ENCODE peak calls at places on chromosomes 12 and 14, in ten cellular contexts. O, A, D, I, U, R, S, C, F and T are unnamed samples. For H3K9me3, the result is how much of the 10 kb centered on the place peaks cover.

GRCh38 chr14:67018720-67019119 is 170.5 kb upstream of the GARIN2 start:
- DNase-seq in O (no peak), A (no peak), D (no peak), I (no peak), U (no peak), R (no peak), S (no peak), C (no peak), F (no peak), T (no peak)

GRCh38 chr12:63023926-63024325 is 89.0 kb upstream of the PPM1H start:
- DNase-seq in O (no peak), A (no peak), D (no peak), I (no peak), U (no peak), R (no peak), S (no peak), C (no peak), F (no peak), T (no peak)

GRCh38 chr14:75191100-75191499 is 14.7 kb upstream of the TMED10 start:
- DNase-seq in O (no peak), A (no peak), D (no peak), I (no peak), U (no peak), R (no peak), S (no peak), C (no peak), F (no peak), T (no peak)

GRCh38 chr12:46516933-46517578 is 144.5 kb upstream of the SLC38A2 start:
- DNase-seq in O (no peak), A (no peak), D (no peak), I (no peak), U (no peak), R (no peak), S (no peak), C (no peak), F (no peak), T (no peak)

GRCh38 chr12:26283046-26283445 is 87.7 kb downstream of the SSPN start:
- DNase-seq in O (no peak), A (no peak), D (no peak), I (no peak), U (no peak), R (no peak), S (no peak), C (no peak), F (no peak), T (no peak)

GRCh38 chr12:28051516-28052456 is 79.3 kb upstream of the PTHLH start:
- DNase-seq in O (no peak), A (no peak), D (no peak), I (peak), U (no peak), R (peak), S (no peak), C (peak), F (peak), T (no peak)

GRCh38 chr12:44748950-44749468 is 127.1 kb downstream of the NELL2 start:
- DNase-seq in O (no peak), A (no peak), D (no peak), I (no peak), U (no peak), R (no peak), S (no peak), C (no peak), F (no peak), T (no peak)

GRCh38 chr12:66555113-66555512 is 123.8 kb downstream of the GRIP1 start:
- DNase-seq in O (no peak), A (no peak), D (no peak), I (no peak), U (no peak), R (no peak), S (no peak), C (no peak), F (peak), T (no peak)

GRCh38 chr14:52741865-52742264 is 11.9 kb downstream of the STYX start:
- DNase-seq in O (no peak), A (no peak), D (no peak), I (peak), U (peak), R (no peak), S (no peak), C (no peak), F (no peak), T (no peak)

GRCh38 chr12:162467-163307 is 51.3 kb downstream of the SLC6A12 start:
- DNase-seq in O (no peak), A (no peak), D (no peak), I (no peak), U (no peak), R (peak), S (no peak), C (no peak), F (no peak), T (no peak)

GRCh38 chr14:52402812-52403526 is 88.9 kb downstream of the PTGER2 start:
- DNase-seq in O (no peak), A (no peak), D (no peak), I (peak), U (no peak), R (no peak), S (no peak), C (peak), F (peak), T (no peak)

GRCh38 chr12:19095869-19096480 is 33.6 kb upstream of the PLEKHA5 start:
- DNase-seq in O (no peak), A (no peak), D (no peak), I (peak), U (no peak), R (no peak), S (no peak), C (peak), F (peak), T (no peak)

GRCh38 chr12:89326260-89327040 is 25.9 kb downstream of the DUSP6 start:
- DNase-seq in O (no peak), A (no peak), D (no peak), I (no peak), U (no peak), R (peak), S (no peak), C (no peak), F (no peak), T (no peak)

GRCh38 chr12:91215940-91216454 is 33.4 kb upstream of the DCN start:
- DNase-seq in O (no peak), A (no peak), D (no peak), I (peak), U (no peak), R (no peak), S (no peak), C (no peak), F (peak), T (peak)

GRCh38 chr12:26678697-26679660 is 154.0 kb downstream of the ITPR2 start:
- DNase-seq in O (no peak), A (no peak), D (no peak), I (peak), U (peak), R (no peak), S (no peak), C (peak), F (peak), T (no peak)

GRCh38 chr12:18250313-18250916 is 10.9 kb upstream of the PIK3C2G start:
- DNase-seq in O (no peak), A (no peak), D (no peak), I (peak), U (peak), R (no peak), S (no peak), C (peak), F (peak), T (peak)

GRCh38 chr12:50197297-50197727 is 30.1 kb upstream of the CERS5 start:
- DNase-seq in O (no peak), A (no peak), D (no peak), I (no peak), U (peak), R (no peak), S (no peak), C (no peak), F (peak), T (no peak)

GRCh38 chr14:69625299-69626131 is 14.1 kb downstream of the SUSD6 start:
- DNase-seq in O (peak), A (no peak), D (no peak), I (peak), U (peak), R (peak), S (peak), C (peak), F (no peak), T (no peak)

GRCh38 chr12:74537126-74537706 is 419 bp upstream of the ATXN7L3B start:
- DNase-seq in O (no peak), A (no peak), D (no peak), I (peak), U (no peak), R (no peak), S (no peak), C (peak), F (peak), T (peak)

GRCh38 chr12:100593490-100593889 is 20.0 kb downstream of the GAS2L3 start:
- DNase-seq in O (no peak), A (no peak), D (no peak), I (no peak), U (peak), R (no peak), S (no peak), C (peak), F (peak), T (no peak)

GRCh38 chr12:53727310-53728041 is at the start of gene CALCOCO1:
- DNase-seq in O (peak), A (peak), D (peak), I (peak), U (peak), R (peak), S (peak), C (peak), F (peak), T (peak)
- H3K9me3 ChIP-seq in O (under half), A (under half), D (under half), I (under half), U (under half), R (under half), S (under half), C (under half), F (under half), T (under half)

DNA sequence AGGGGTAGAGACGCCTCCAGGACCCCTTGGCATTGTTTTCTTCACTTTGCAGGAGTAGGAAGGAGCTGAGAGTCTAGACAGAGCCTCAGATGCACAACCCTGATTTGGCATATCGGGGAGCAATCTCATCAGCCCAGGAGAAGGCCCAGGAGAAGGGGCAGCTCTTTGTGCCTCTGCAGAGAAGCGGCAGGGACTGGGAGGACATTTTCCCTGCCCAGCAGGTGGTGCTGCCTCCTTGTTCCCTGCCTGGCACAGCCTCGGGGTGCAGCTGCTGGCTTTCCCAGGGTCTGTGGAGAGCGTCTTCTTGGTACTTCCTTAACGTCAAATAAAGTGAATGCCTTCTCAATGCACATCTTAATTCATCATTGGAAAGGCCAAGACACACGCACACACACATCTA is 419.5 kb downstream of the TMEM121 start:
- DNase-seq in O (no peak), A (no peak), D (peak), I (no peak), U (no peak), R (no peak), S (peak), C (no peak), F (no peak), T (no peak)
- H3K9me3 ChIP-seq in O (under half), A (under half), D (under half), I (under half), U (under half), R (under half), S (under half), C (under half), F (under half), T (under half)

DNA sequence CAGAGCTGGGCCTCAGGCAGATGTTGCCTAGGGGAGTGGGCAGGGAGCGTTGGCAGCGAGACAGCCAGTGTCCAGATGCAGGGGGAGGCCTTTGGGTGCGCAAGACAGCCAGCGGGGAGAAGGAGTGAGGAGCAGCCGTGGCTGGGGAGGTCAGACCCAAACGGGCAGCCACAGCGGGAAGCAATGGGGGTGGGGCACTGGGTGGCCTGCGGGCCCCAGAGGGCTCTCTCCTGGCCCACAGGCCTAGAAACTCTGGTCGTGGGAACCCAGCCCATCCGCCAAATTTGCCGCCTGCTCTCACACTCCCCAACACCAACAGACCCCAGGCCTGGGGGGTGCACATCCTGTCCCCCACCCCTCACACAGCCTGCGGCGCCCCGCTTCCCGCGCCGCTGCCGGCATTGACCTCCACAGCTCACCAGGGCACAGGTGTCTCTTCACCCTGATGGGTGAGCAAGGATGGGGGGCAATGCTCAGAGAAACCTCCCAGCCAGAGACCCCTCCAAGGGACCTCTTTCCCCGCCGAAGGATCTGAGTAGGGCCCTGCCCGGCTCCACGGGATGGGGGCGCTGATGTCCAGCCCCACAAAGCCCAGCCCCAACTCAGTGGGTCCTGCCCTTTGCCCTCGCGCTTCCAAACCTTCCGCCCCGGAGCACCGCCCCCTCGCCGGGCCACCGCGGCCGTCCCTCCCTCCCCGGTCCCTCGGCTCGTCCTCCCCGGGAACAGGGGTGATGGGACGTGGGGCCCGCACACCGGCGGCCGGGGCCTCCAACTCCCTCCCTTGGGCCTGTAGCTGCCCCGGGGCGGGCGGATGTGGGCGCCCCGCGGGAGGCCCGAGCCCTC is 781 bp downstream of the HDAC7 start:
- DNase-seq in O (peak), A (peak), D (peak), I (no peak), U (peak), R (peak), S (peak), C (peak), F (peak), T (no peak)
- H3K9me3 ChIP-seq in O (under half), A (under half), D (under half), I (under half), U (under half), R (under half), S (under half), C (under half), F (under half), T (under half)

DNA sequence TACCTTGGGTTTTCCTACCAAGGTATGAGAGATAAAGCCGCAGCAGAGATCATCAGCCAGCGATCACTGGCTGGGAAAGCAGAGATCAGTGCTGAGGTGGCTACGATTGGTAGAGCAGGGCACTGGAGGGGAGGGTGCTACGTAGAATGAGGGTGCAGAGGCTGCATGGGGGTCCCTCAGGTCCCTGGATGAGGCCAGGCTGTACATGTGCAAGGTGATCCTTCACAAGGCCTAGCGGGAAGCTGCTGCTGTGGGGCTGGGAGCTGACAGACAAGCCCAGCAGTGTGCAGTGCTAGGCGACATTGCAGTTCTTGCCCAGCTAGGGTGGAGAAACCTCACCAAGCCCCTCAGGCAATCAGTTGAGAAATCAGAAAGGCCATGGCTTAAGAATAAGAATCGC is 37.1 kb upstream of the GPR132 start:
- DNase-seq in O (no peak), A (no peak), D (no peak), I (no peak), U (no peak), R (no peak), S (no peak), C (no peak), F (no peak), T (no peak)
- H3K9me3 ChIP-seq in O (under half), A (under half), D (under half), I (under half), U (under half), R (under half), S (under half), C (under half), F (under half), T (under half)

DNA sequence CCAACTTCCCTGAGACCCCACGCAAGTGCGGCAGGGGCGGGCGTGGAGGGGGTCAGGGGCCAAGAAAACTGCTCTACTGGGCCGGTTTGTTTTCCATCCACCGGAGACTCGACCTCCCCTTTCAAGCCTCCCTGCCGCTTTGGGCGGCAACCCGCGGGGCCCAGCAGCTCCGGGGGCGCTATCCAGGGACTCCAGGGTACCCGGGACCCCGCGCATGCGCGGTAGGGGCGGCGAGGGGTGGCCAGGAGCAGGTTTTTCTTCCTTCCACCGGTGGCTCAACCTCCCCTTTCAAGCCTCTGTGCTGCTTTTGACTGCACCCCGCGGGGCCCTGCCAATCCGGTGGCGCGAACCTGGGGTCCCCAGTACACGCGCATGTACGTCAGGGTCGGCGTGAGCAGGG is 323.5 kb downstream of the ALG10 start:
- DNase-seq in O (no peak), A (no peak), D (no peak), I (no peak), U (no peak), R (no peak), S (no peak), C (no peak), F (no peak), T (no peak)
- H3K9me3 ChIP-seq in O (half or more), A (under half), D (under half), I (under half), U (under half), R (under half), S (under half), C (under half), F (under half), T (half or more)

GRCh38 chr12:96170328-96170727 is 23.8 kb upstream of the ELK3 start:
- DNase-seq in O (no peak), A (no peak), D (no peak), I (no peak), U (peak), R (no peak), S (no peak), C (no peak), F (no peak), T (no peak)

GRCh38 chr12:96167492-96167891 is 26.7 kb upstream of the ELK3 start:
- DNase-seq in O (no peak), A (no peak), D (no peak), I (no peak), U (no peak), R (no peak), S (no peak), C (no peak), F (no peak), T (no peak)

GRCh38 chr12:96166765-96167164 is 27.4 kb upstream of the ELK3 start:
- DNase-seq in O (no peak), A (no peak), D (no peak), I (no peak), U (no peak), R (no peak), S (no peak), C (no peak), F (no peak), T (no peak)

GRCh38 chr12:96170762-96171161 is 23.4 kb upstream of the ELK3 start:
- DNase-seq in O (no peak), A (no peak), D (no peak), I (no peak), U (no peak), R (no peak), S (no peak), C (no peak), F (no peak), T (no peak)

DNA sequence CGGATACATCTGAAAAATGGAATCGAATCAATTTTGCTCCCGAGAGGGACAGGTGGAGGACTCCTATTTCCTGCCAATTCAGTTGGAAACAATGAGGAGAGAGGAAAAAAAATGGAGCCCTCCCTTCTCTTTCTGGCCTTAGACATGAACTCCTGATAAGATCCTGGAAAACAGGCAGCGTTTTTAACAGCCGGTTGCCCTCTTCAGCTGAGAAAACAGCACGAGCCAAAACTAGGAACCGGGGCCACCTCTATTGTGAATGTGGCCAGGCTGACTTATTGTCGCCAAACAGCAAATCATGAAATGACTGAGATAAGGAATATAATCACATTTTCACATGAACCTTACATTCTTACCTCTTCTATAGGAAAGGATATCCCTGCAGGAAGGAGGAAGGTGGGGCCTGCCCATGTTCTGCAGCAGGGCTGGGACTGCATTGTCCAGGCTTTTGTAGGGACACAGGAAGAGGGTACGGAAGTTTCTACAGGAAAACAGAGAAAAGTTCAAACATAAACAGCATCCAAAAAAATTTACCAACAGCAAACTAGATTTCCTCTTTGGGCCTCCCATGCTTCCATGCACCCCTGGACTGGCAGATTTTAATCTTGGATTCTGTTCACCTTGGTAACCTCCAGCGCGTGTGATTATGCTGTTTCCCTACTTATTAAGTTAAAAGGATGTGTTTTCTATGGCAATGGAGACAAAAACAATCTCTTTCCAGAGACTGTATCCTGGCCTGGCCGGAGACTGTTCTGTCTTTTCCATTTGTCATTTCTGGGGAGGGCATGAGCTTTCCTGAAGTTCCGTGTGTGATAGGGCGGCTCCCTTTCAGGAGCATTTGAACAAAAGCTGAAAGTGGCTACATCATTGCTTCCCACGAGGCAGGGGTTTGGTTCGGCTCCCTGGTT is 29.0 kb upstream of the ELK3 start:
- DNase-seq in O (no peak), A (no peak), D (no peak), I (no peak), U (peak), R (no peak), S (no peak), C (no peak), F (no peak), T (no peak)
- H3K9me3 ChIP-seq in O (under half), A (under half), D (under half), I (under half), U (under half), R (under half), S (under half), C (under half), F (under half), T (under half)